ENCODE peak calls at places on chromosomes 3 and 15, in four cellular contexts. G is body of pancreas, U is choroid plexus epithelial cell, A is RPMI8226. F is an unnamed sample.

GRCh38 chr15:37041042-37041441 is 59.3 kb downstream of the MEIS2 start:
- DNase-seq in A (no peak), G (no peak), U (no peak), F (no peak)

GRCh38 chr15:29090617-29091466 is 178.8 kb downstream of the NSMCE3 start:
- DNase-seq in G (peak; percentile 13), A (peak; percentile 23), U (peak; percentile 50), F (peak; percentile 16)

GRCh38 chr3:192482809-192483208 is 244.5 kb downstream of the FGF12 start:
- DNase-seq in G (no peak), A (no peak), U (no peak), F (no peak)

GRCh38 chr15:85828869-85829268 is 34.1 kb upstream of the KLHL25 start:
- DNase-seq in U (no peak), A (no peak), G (no peak), F (no peak)

GRCh38 chr3:197749315-197749600 is 425 bp upstream of the FYTTD1 start:
- DNase-seq in A (peak; percentile 80), G (peak; percentile 58), U (peak; percentile 52), F (peak; percentile 73)

GRCh38 chr3:125203731-125204130 is 8.8 kb downstream of the SLC12A8 start:
- DNase-seq in A (no peak), U (no peak), G (no peak), F (no peak)

GRCh38 chr15:77415450-77416448 is 4.2 kb downstream of the PEAK1 start:
- DNase-seq in A (no peak), G (no peak), U (peak; percentile 40), F (peak; percentile 56)

GRCh38 chr15:63050737-63051700 is 8.5 kb downstream of the TPM1 start:
- DNase-seq in G (no peak), A (peak; percentile 47), U (peak; percentile 72), F (peak; percentile 93)

GRCh38 chr15:63718590-63719035 is 115.1 kb downstream of the HERC1 start:
- DNase-seq in U (peak; percentile 88), G (no peak), A (no peak), F (peak; percentile 77)

GRCh38 chr15:60407406-60407805 is 9.6 kb upstream of the ANXA2 start:
- DNase-seq in G (no peak), A (no peak), U (peak; percentile 77), F (peak; percentile 67)